ENCODE peak calls at places on chromosomes 7 and 10, in five cellular contexts. One of them, this sample, is unnamed.

GRCh38 chr10:58177362-58177947 is 90.2 kb downstream of the IPMK start:
- DNase-seq in NB4: peak
- DNase-seq in ovary: no peak
- DNase-seq in kidney epithelial cell: no peak
- DNase-seq in fibroblast of mammary gland: peak
- DNase-seq in this sample: no peak

GRCh38 chr7:30068117-30068516 is 39.9 kb downstream of the PLEKHA8 start:
- DNase-seq in NB4: no peak
- DNase-seq in ovary: no peak
- DNase-seq in kidney epithelial cell: peak
- DNase-seq in fibroblast of mammary gland: peak
- DNase-seq in this sample: peak

GRCh38 chr7:2172311-2173183 is 60.2 kb downstream of the MAD1L1 start:
- DNase-seq in NB4: no peak
- DNase-seq in ovary: peak
- DNase-seq in kidney epithelial cell: no peak
- DNase-seq in fibroblast of mammary gland: peak
- DNase-seq in this sample: peak

GRCh38 chr10:17257466-17258321 is 29.7 kb downstream of the VIM start:
- DNase-seq in NB4: peak
- DNase-seq in ovary: peak
- DNase-seq in kidney epithelial cell: no peak
- DNase-seq in fibroblast of mammary gland: peak
- DNase-seq in this sample: peak

GRCh38 chr10:43255644-43256431 is 11.0 kb downstream of the RASGEF1A start:
- DNase-seq in NB4: peak
- DNase-seq in ovary: peak
- DNase-seq in kidney epithelial cell: no peak
- DNase-seq in fibroblast of mammary gland: peak
- DNase-seq in this sample: no peak

GRCh38 chr7:94908204-94909022 is 1.0 kb downstream of the PPP1R9A start:
- DNase-seq in NB4: no peak
- DNase-seq in ovary: peak
- DNase-seq in kidney epithelial cell: no peak
- DNase-seq in fibroblast of mammary gland: peak
- DNase-seq in this sample: peak

GRCh38 chr7:51369746-51370145 is 53.1 kb upstream of the COBL start:
- DNase-seq in NB4: peak
- DNase-seq in ovary: no peak
- DNase-seq in kidney epithelial cell: no peak
- DNase-seq in fibroblast of mammary gland: no peak
- DNase-seq in this sample: no peak

GRCh38 chr10:98460837-98461499 is 14.2 kb upstream of the HPS1 start:
- DNase-seq in NB4: peak
- DNase-seq in ovary: peak
- DNase-seq in kidney epithelial cell: peak
- DNase-seq in fibroblast of mammary gland: peak
- DNase-seq in this sample: peak

GRCh38 chr7:73308665-73309214 is at the start of gene NSUN5:
- DNase-seq in NB4: peak
- DNase-seq in ovary: peak
- DNase-seq in kidney epithelial cell: no peak
- DNase-seq in fibroblast of mammary gland: peak
- DNase-seq in this sample: no peak

GRCh38 chr7:110922906-110923305 is 168.0 kb upstream of the LRRN3 start:
- DNase-seq in NB4: no peak
- DNase-seq in ovary: no peak
- DNase-seq in kidney epithelial cell: peak
- DNase-seq in fibroblast of mammary gland: peak
- DNase-seq in this sample: peak

GRCh38 chr7:38929460-38930171 is 20.6 kb upstream of the VPS41 start:
- DNase-seq in NB4: peak
- DNase-seq in ovary: no peak
- DNase-seq in kidney epithelial cell: peak
- DNase-seq in fibroblast of mammary gland: no peak
- DNase-seq in this sample: no peak

GRCh38 chr7:129388353-129389098 is 45.7 kb upstream of the STRIP2 start:
- DNase-seq in NB4: no peak
- DNase-seq in ovary: no peak
- DNase-seq in kidney epithelial cell: no peak
- DNase-seq in fibroblast of mammary gland: no peak
- DNase-seq in this sample: no peak

GRCh38 chr7:8057566-8057965 is 89.0 kb downstream of the GLCCI1 start:
- DNase-seq in NB4: no peak
- DNase-seq in ovary: no peak
- DNase-seq in kidney epithelial cell: no peak
- DNase-seq in fibroblast of mammary gland: no peak
- DNase-seq in this sample: no peak

GRCh38 chr7:115044224-115044623 is 122.3 kb downstream of the MDFIC start:
- DNase-seq in NB4: no peak
- DNase-seq in ovary: no peak
- DNase-seq in kidney epithelial cell: no peak
- DNase-seq in fibroblast of mammary gland: no peak
- DNase-seq in this sample: no peak

GRCh38 chr10:86688398-86688921 is 20.1 kb downstream of the LDB3 start:
- DNase-seq in NB4: peak
- DNase-seq in ovary: peak
- DNase-seq in kidney epithelial cell: no peak
- DNase-seq in fibroblast of mammary gland: peak
- DNase-seq in this sample: peak

GRCh38 chr7:53383131-53383530 is 347.7 kb downstream of the POM121L12 start:
- DNase-seq in NB4: no peak
- DNase-seq in ovary: no peak
- DNase-seq in kidney epithelial cell: peak
- DNase-seq in fibroblast of mammary gland: no peak
- DNase-seq in this sample: peak

GRCh38 chr7:106730021-106730420 is 69.1 kb upstream of the CCDC71L start:
- DNase-seq in NB4: no peak
- DNase-seq in ovary: no peak
- DNase-seq in kidney epithelial cell: no peak
- DNase-seq in fibroblast of mammary gland: no peak
- DNase-seq in this sample: no peak

GRCh38 chr10:27550823-27551222 is 46.7 kb downstream of the RAB18 start:
- DNase-seq in NB4: no peak
- DNase-seq in ovary: no peak
- DNase-seq in kidney epithelial cell: no peak
- DNase-seq in fibroblast of mammary gland: no peak
- DNase-seq in this sample: no peak

GRCh38 chr10:44064317-44064716 is 320.6 kb downstream of the CXCL12 start:
- DNase-seq in NB4: no peak
- DNase-seq in ovary: no peak
- DNase-seq in kidney epithelial cell: no peak
- DNase-seq in fibroblast of mammary gland: no peak
- DNase-seq in this sample: no peak

DNA sequence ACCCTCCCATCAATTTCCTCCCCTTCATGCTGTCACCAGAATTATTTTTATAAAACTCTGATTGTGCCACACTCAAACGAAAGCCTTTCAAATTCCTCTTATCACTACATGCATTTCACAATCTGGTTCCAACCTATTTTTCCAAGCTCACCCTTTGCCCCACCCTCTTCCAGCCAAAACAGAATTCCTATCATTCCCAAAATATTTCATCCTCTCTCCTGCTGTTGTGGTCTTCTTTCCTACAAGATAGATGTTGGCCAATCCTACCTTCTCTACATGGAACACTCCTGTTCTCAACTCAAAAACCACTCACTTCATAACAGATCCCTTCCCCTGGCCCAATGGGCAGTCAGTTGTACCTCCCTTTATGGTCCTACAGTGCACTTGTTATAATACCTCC is 111.5 kb downstream of the ELAPOR2 start:
- DNase-seq in NB4: no peak
- DNase-seq in ovary: no peak
- DNase-seq in kidney epithelial cell: no peak
- DNase-seq in fibroblast of mammary gland: no peak
- DNase-seq in this sample: no peak
- H3K4me3 ChIP-seq in NB4: no peak
- H3K4me3 ChIP-seq in ovary: no peak
- H3K4me3 ChIP-seq in kidney epithelial cell: no peak
- H3K4me3 ChIP-seq in fibroblast of mammary gland: no peak
- H3K4me3 ChIP-seq in this sample: no peak

DNA sequence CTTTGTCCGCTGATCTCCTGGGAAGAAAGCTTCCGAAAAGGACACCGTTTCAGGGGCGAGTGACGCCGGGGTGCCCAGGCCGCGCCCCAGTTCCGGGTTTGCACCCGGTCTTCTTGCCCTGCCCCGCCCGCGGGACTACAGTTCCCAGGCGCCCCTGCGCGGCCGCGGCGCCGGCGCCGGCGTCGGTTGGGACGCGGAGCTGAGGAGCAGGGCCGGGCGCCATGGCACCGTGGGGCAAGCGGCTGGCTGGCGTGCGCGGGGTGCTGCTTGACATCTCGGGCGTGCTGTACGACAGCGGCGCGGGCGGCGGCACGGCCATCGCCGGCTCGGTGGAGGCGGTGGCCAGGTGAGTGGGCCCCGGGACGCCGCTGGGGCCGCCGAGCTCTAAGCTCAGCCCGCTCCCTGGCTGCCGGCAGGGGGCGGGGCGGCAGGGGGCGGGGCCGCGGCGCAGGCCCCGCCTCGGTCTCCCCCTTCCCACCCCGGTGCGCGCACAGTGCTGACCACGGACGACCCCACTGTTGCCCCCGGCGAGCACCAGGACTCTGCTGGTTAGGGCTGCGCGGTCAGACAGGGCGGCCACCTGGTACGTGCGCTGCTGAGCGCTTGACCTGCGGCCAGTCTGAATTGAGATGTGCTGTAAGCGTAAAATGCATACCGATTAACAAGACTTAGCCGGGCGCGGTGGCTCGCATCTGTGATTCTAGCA is at the start of gene LHPP:
- DNase-seq in NB4: peak
- DNase-seq in ovary: peak
- DNase-seq in kidney epithelial cell: peak
- DNase-seq in fibroblast of mammary gland: peak
- DNase-seq in this sample: peak
- TF ChIP-seq CTCF in NB4: no peak
- TF ChIP-seq CTCF in ovary: peak
- TF ChIP-seq CTCF in kidney epithelial cell: no peak
- TF ChIP-seq CTCF in fibroblast of mammary gland: no peak
- TF ChIP-seq CTCF in this sample: no peak

GRCh38 chr10:101291254-101292193 is 62.3 kb upstream of the LBX1 start:
- DNase-seq in NB4: peak
- DNase-seq in ovary: peak
- DNase-seq in kidney epithelial cell: no peak
- DNase-seq in fibroblast of mammary gland: peak
- DNase-seq in this sample: no peak
- H3K4me3 ChIP-seq in NB4: no peak
- H3K4me3 ChIP-seq in ovary: peak
- H3K4me3 ChIP-seq in kidney epithelial cell: peak
- H3K4me3 ChIP-seq in fibroblast of mammary gland: peak
- H3K4me3 ChIP-seq in this sample: peak

GRCh38 chr10:131930150-131930549 is 29.3 kb downstream of the PPP2R2D start:
- DNase-seq in NB4: no peak
- DNase-seq in ovary: no peak
- DNase-seq in kidney epithelial cell: no peak
- DNase-seq in fibroblast of mammary gland: no peak
- DNase-seq in this sample: no peak

GRCh38 chr10:131926743-131927595 is 26.2 kb downstream of the PPP2R2D start:
- DNase-seq in NB4: peak
- DNase-seq in ovary: no peak
- DNase-seq in kidney epithelial cell: no peak
- DNase-seq in fibroblast of mammary gland: no peak
- DNase-seq in this sample: no peak

GRCh38 chr10:131930586-131931330 is 29.9 kb downstream of the PPP2R2D start:
- DNase-seq in NB4: no peak
- DNase-seq in ovary: no peak
- DNase-seq in kidney epithelial cell: no peak
- DNase-seq in fibroblast of mammary gland: no peak
- DNase-seq in this sample: no peak

GRCh38 chr10:131928248-131929095 is 27.7 kb downstream of the PPP2R2D start:
- DNase-seq in NB4: peak
- DNase-seq in ovary: no peak
- DNase-seq in kidney epithelial cell: no peak
- DNase-seq in fibroblast of mammary gland: peak
- DNase-seq in this sample: no peak

DNA sequence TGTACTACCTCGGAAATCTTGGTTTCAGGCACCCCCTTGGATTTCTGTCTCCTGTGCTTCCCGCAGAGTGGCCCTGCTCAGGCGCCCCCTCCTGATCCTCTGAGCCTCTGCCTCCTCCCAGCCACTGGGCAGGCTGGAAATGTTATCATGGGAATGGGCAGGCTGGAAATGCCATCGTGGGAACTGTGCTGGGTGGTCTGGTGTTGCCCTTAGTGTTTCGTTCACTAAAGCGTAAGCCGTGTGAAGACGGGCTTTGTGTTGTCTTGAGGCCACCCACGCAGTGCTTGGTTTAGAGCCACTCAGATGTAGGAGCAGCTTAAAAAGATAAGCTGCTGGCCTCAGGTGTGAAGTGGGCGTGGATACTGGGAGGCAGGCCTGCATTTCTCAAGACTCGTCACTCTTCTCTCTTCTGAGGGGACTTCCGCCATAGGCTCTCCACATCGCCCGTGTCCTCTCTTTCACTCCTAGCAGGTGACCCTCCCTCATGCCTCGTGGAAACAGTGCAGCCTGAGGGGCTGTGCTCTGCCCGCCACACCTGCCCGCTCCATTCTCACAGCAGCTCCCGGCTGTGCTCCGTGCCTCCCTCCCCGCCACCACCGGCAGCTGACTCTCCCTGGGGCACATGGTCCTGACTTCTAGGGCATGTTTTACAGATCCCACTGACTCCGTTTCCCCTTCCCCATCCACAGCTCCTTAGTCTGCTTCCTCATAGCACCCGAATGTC is 28.5 kb downstream of the PPP2R2D start:
- DNase-seq in NB4: no peak
- DNase-seq in ovary: no peak
- DNase-seq in kidney epithelial cell: no peak
- DNase-seq in fibroblast of mammary gland: no peak
- DNase-seq in this sample: no peak
- TF ChIP-seq CTCF in NB4: no peak
- TF ChIP-seq CTCF in ovary: no peak
- TF ChIP-seq CTCF in kidney epithelial cell: no peak
- TF ChIP-seq CTCF in fibroblast of mammary gland: no peak
- TF ChIP-seq CTCF in this sample: no peak

GRCh38 chr10:126930506-126931458 is 25.6 kb downstream of the DOCK1 start:
- DNase-seq in NB4: no peak
- DNase-seq in ovary: no peak
- DNase-seq in kidney epithelial cell: no peak
- DNase-seq in fibroblast of mammary gland: peak
- DNase-seq in this sample: peak
- H3K4me3 ChIP-seq in NB4: no peak
- H3K4me3 ChIP-seq in ovary: peak
- H3K4me3 ChIP-seq in kidney epithelial cell: no peak
- H3K4me3 ChIP-seq in fibroblast of mammary gland: no peak
- H3K4me3 ChIP-seq in this sample: no peak

This sample was measured in astrocyte of the cerebellum.